ENCODE peak calls at places on chromosomes 5 and 9, in ten cellular contexts. One of them, this sample, is unnamed.

GRCh38 chr5:67306997-67307580 is 110.5 kb upstream of the CD180 start:
- DNase-seq in psoas muscle: no peak
- DNase-seq in activated CD8-positive, alpha-beta memory T cell treated with anti-CD3 and anti-CD28 coated beads for 4 hours: no peak
- DNase-seq in activated CD4-positive, alpha-beta T cell treated with anti-CD3 and anti-CD28 coated beads, Interleukin-2, amount 50 U/mL, for 48 hours: no peak
- DNase-seq in astrocyte of the hippocampus: peak; percentile 45
- DNase-seq in caudate nucleus: no peak
- DNase-seq in NCI-H748 treated with DMSO at 0.1 percent for 48 hours: no peak
- DNase-seq in nephron progenitor cell: no peak
- DNase-seq in activated T-cell treated with anti-CD3 and anti-CD28 coated beads, Interleukin-2, amount 50 U/mL, for 72 hours: no peak
- DNase-seq in Calu3: no peak
- DNase-seq in this sample: no peak

GRCh38 chr5:52282647-52283046 is 505.1 kb upstream of the ITGA1 start:
- DNase-seq in caudate nucleus: no peak
- DNase-seq in psoas muscle: no peak
- DNase-seq in activated CD8-positive, alpha-beta memory T cell treated with anti-CD3 and anti-CD28 coated beads for 4 hours: no peak
- DNase-seq in Calu3: no peak
- DNase-seq in astrocyte of the hippocampus: no peak
- DNase-seq in activated T-cell treated with anti-CD3 and anti-CD28 coated beads, Interleukin-2, amount 50 U/mL, for 72 hours: no peak
- DNase-seq in nephron progenitor cell: no peak
- DNase-seq in activated CD4-positive, alpha-beta T cell treated with anti-CD3 and anti-CD28 coated beads, Interleukin-2, amount 50 U/mL, for 48 hours: no peak
- DNase-seq in NCI-H748 treated with DMSO at 0.1 percent for 48 hours: no peak
- DNase-seq in this sample: no peak

GRCh38 chr5:29758986-29759421 is 1434.5 kb upstream of the CDH6 start:
- DNase-seq in activated CD8-positive, alpha-beta memory T cell treated with anti-CD3 and anti-CD28 coated beads for 4 hours: no peak
- DNase-seq in NCI-H748 treated with DMSO at 0.1 percent for 48 hours: no peak
- DNase-seq in Calu3: no peak
- DNase-seq in psoas muscle: no peak
- DNase-seq in nephron progenitor cell: peak; percentile 2
- DNase-seq in activated CD4-positive, alpha-beta T cell treated with anti-CD3 and anti-CD28 coated beads, Interleukin-2, amount 50 U/mL, for 48 hours: no peak
- DNase-seq in caudate nucleus: no peak
- DNase-seq in activated T-cell treated with anti-CD3 and anti-CD28 coated beads, Interleukin-2, amount 50 U/mL, for 72 hours: no peak
- DNase-seq in astrocyte of the hippocampus: peak; percentile 0
- DNase-seq in this sample: no peak

GRCh38 chr5:176780951-176781350 is 29.4 kb upstream of the UNC5A start:
- DNase-seq in caudate nucleus: no peak
- DNase-seq in Calu3: no peak
- DNase-seq in activated CD8-positive, alpha-beta memory T cell treated with anti-CD3 and anti-CD28 coated beads for 4 hours: no peak
- DNase-seq in activated CD4-positive, alpha-beta T cell treated with anti-CD3 and anti-CD28 coated beads, Interleukin-2, amount 50 U/mL, for 48 hours: no peak
- DNase-seq in psoas muscle: no peak
- DNase-seq in activated T-cell treated with anti-CD3 and anti-CD28 coated beads, Interleukin-2, amount 50 U/mL, for 72 hours: no peak
- DNase-seq in NCI-H748 treated with DMSO at 0.1 percent for 48 hours: peak; percentile 17
- DNase-seq in nephron progenitor cell: no peak
- DNase-seq in astrocyte of the hippocampus: peak; percentile 10
- DNase-seq in this sample: no peak

GRCh38 chr9:109182940-109183798 is 16.1 kb upstream of the FRRS1L start:
- DNase-seq in activated CD8-positive, alpha-beta memory T cell treated with anti-CD3 and anti-CD28 coated beads for 4 hours: no peak
- DNase-seq in activated T-cell treated with anti-CD3 and anti-CD28 coated beads, Interleukin-2, amount 50 U/mL, for 72 hours: peak; percentile 19
- DNase-seq in psoas muscle: no peak
- DNase-seq in caudate nucleus: no peak
- DNase-seq in nephron progenitor cell: peak; percentile 25
- DNase-seq in astrocyte of the hippocampus: peak; percentile 39
- DNase-seq in activated CD4-positive, alpha-beta T cell treated with anti-CD3 and anti-CD28 coated beads, Interleukin-2, amount 50 U/mL, for 48 hours: peak; percentile 23
- DNase-seq in NCI-H748 treated with DMSO at 0.1 percent for 48 hours: no peak
- DNase-seq in Calu3: peak; percentile 61
- DNase-seq in this sample: no peak

GRCh38 chr5:3185488-3185887 is 410.1 kb upstream of the IRX1 start:
- DNase-seq in psoas muscle: no peak
- DNase-seq in NCI-H748 treated with DMSO at 0.1 percent for 48 hours: no peak
- DNase-seq in astrocyte of the hippocampus: no peak
- DNase-seq in nephron progenitor cell: no peak
- DNase-seq in Calu3: no peak
- DNase-seq in caudate nucleus: no peak
- DNase-seq in activated CD4-positive, alpha-beta T cell treated with anti-CD3 and anti-CD28 coated beads, Interleukin-2, amount 50 U/mL, for 48 hours: no peak
- DNase-seq in activated CD8-positive, alpha-beta memory T cell treated with anti-CD3 and anti-CD28 coated beads for 4 hours: no peak
- DNase-seq in activated T-cell treated with anti-CD3 and anti-CD28 coated beads, Interleukin-2, amount 50 U/mL, for 72 hours: no peak
- DNase-seq in this sample: no peak

GRCh38 chr9:35548571-35548970 is 56.5 kb upstream of the TESK1 start:
- DNase-seq in activated CD4-positive, alpha-beta T cell treated with anti-CD3 and anti-CD28 coated beads, Interleukin-2, amount 50 U/mL, for 48 hours: no peak
- DNase-seq in activated T-cell treated with anti-CD3 and anti-CD28 coated beads, Interleukin-2, amount 50 U/mL, for 72 hours: no peak
- DNase-seq in NCI-H748 treated with DMSO at 0.1 percent for 48 hours: no peak
- DNase-seq in psoas muscle: no peak
- DNase-seq in astrocyte of the hippocampus: no peak
- DNase-seq in nephron progenitor cell: no peak
- DNase-seq in Calu3: no peak
- DNase-seq in activated CD8-positive, alpha-beta memory T cell treated with anti-CD3 and anti-CD28 coated beads for 4 hours: no peak
- DNase-seq in caudate nucleus: no peak
- DNase-seq in this sample: no peak

GRCh38 chr9:110148868-110149267 is 59.1 kb downstream of the C9orf152 start:
- DNase-seq in activated CD8-positive, alpha-beta memory T cell treated with anti-CD3 and anti-CD28 coated beads for 4 hours: no peak
- DNase-seq in nephron progenitor cell: no peak
- DNase-seq in astrocyte of the hippocampus: no peak
- DNase-seq in activated CD4-positive, alpha-beta T cell treated with anti-CD3 and anti-CD28 coated beads, Interleukin-2, amount 50 U/mL, for 48 hours: no peak
- DNase-seq in caudate nucleus: no peak
- DNase-seq in NCI-H748 treated with DMSO at 0.1 percent for 48 hours: no peak
- DNase-seq in Calu3: no peak
- DNase-seq in activated T-cell treated with anti-CD3 and anti-CD28 coated beads, Interleukin-2, amount 50 U/mL, for 72 hours: no peak
- DNase-seq in psoas muscle: no peak
- DNase-seq in this sample: no peak

GRCh38 chr5:181261320-181262085 is 560 bp upstream of the TRIM52 start:
- DNase-seq in psoas muscle: peak; percentile 84
- DNase-seq in NCI-H748 treated with DMSO at 0.1 percent for 48 hours: no peak
- DNase-seq in caudate nucleus: no peak
- DNase-seq in activated T-cell treated with anti-CD3 and anti-CD28 coated beads, Interleukin-2, amount 50 U/mL, for 72 hours: peak; percentile 77
- DNase-seq in activated CD4-positive, alpha-beta T cell treated with anti-CD3 and anti-CD28 coated beads, Interleukin-2, amount 50 U/mL, for 48 hours: peak; percentile 72
- DNase-seq in astrocyte of the hippocampus: peak; percentile 85
- DNase-seq in nephron progenitor cell: peak; percentile 74
- DNase-seq in Calu3: peak; percentile 72
- DNase-seq in activated CD8-positive, alpha-beta memory T cell treated with anti-CD3 and anti-CD28 coated beads for 4 hours: peak; percentile 49
- DNase-seq in this sample: peak; percentile 49

GRCh38 chr9:127707766-127708165 is 978 bp downstream of the CFAP157 start:
- DNase-seq in NCI-H748 treated with DMSO at 0.1 percent for 48 hours: no peak
- DNase-seq in caudate nucleus: no peak
- DNase-seq in activated T-cell treated with anti-CD3 and anti-CD28 coated beads, Interleukin-2, amount 50 U/mL, for 72 hours: peak; percentile 67
- DNase-seq in astrocyte of the hippocampus: no peak
- DNase-seq in activated CD8-positive, alpha-beta memory T cell treated with anti-CD3 and anti-CD28 coated beads for 4 hours: peak; percentile 24
- DNase-seq in nephron progenitor cell: no peak
- DNase-seq in psoas muscle: no peak
- DNase-seq in activated CD4-positive, alpha-beta T cell treated with anti-CD3 and anti-CD28 coated beads, Interleukin-2, amount 50 U/mL, for 48 hours: peak; percentile 19
- DNase-seq in Calu3: no peak
- DNase-seq in this sample: peak; percentile 20

GRCh38 chr9:38318755-38319495 is 73.6 kb upstream of the ALDH1B1 start:
- DNase-seq in caudate nucleus: no peak
- DNase-seq in NCI-H748 treated with DMSO at 0.1 percent for 48 hours: no peak
- DNase-seq in psoas muscle: no peak
- DNase-seq in Calu3: no peak
- DNase-seq in activated T-cell treated with anti-CD3 and anti-CD28 coated beads, Interleukin-2, amount 50 U/mL, for 72 hours: peak; percentile 16
- DNase-seq in activated CD4-positive, alpha-beta T cell treated with anti-CD3 and anti-CD28 coated beads, Interleukin-2, amount 50 U/mL, for 48 hours: no peak
- DNase-seq in nephron progenitor cell: no peak
- DNase-seq in astrocyte of the hippocampus: peak; percentile 41
- DNase-seq in activated CD8-positive, alpha-beta memory T cell treated with anti-CD3 and anti-CD28 coated beads for 4 hours: no peak
- DNase-seq in this sample: no peak

GRCh38 chr9:34983209-34983608 is 6.3 kb upstream of the DNAJB5 start:
- DNase-seq in NCI-H748 treated with DMSO at 0.1 percent for 48 hours: no peak
- DNase-seq in activated CD8-positive, alpha-beta memory T cell treated with anti-CD3 and anti-CD28 coated beads for 4 hours: no peak
- DNase-seq in astrocyte of the hippocampus: no peak
- DNase-seq in activated T-cell treated with anti-CD3 and anti-CD28 coated beads, Interleukin-2, amount 50 U/mL, for 72 hours: no peak
- DNase-seq in psoas muscle: no peak
- DNase-seq in caudate nucleus: no peak
- DNase-seq in Calu3: no peak
- DNase-seq in activated CD4-positive, alpha-beta T cell treated with anti-CD3 and anti-CD28 coated beads, Interleukin-2, amount 50 U/mL, for 48 hours: no peak
- DNase-seq in nephron progenitor cell: no peak
- DNase-seq in this sample: no peak

GRCh38 chr5:149062371-149063016 is 368 bp downstream of the SH3TC2 start:
- DNase-seq in NCI-H748 treated with DMSO at 0.1 percent for 48 hours: no peak
- DNase-seq in caudate nucleus: no peak
- DNase-seq in astrocyte of the hippocampus: peak; percentile 69
- DNase-seq in activated CD4-positive, alpha-beta T cell treated with anti-CD3 and anti-CD28 coated beads, Interleukin-2, amount 50 U/mL, for 48 hours: no peak
- DNase-seq in activated CD8-positive, alpha-beta memory T cell treated with anti-CD3 and anti-CD28 coated beads for 4 hours: no peak
- DNase-seq in nephron progenitor cell: no peak
- DNase-seq in activated T-cell treated with anti-CD3 and anti-CD28 coated beads, Interleukin-2, amount 50 U/mL, for 72 hours: no peak
- DNase-seq in Calu3: peak; percentile 79
- DNase-seq in psoas muscle: no peak
- DNase-seq in this sample: no peak

GRCh38 chr9:116271991-116272390 is 118.4 kb downstream of the PAPPA start:
- DNase-seq in activated CD4-positive, alpha-beta T cell treated with anti-CD3 and anti-CD28 coated beads, Interleukin-2, amount 50 U/mL, for 48 hours: no peak
- DNase-seq in psoas muscle: no peak
- DNase-seq in activated T-cell treated with anti-CD3 and anti-CD28 coated beads, Interleukin-2, amount 50 U/mL, for 72 hours: no peak
- DNase-seq in nephron progenitor cell: no peak
- DNase-seq in astrocyte of the hippocampus: peak; percentile 69
- DNase-seq in activated CD8-positive, alpha-beta memory T cell treated with anti-CD3 and anti-CD28 coated beads for 4 hours: no peak
- DNase-seq in caudate nucleus: no peak
- DNase-seq in NCI-H748 treated with DMSO at 0.1 percent for 48 hours: no peak
- DNase-seq in Calu3: peak; percentile 1
- DNase-seq in this sample: no peak

GRCh38 chr5:58021476-58021875 is 438.4 kb downstream of the PLK2 start:
- DNase-seq in astrocyte of the hippocampus: no peak
- DNase-seq in activated CD8-positive, alpha-beta memory T cell treated with anti-CD3 and anti-CD28 coated beads for 4 hours: no peak
- DNase-seq in Calu3: no peak
- DNase-seq in activated T-cell treated with anti-CD3 and anti-CD28 coated beads, Interleukin-2, amount 50 U/mL, for 72 hours: no peak
- DNase-seq in NCI-H748 treated with DMSO at 0.1 percent for 48 hours: no peak
- DNase-seq in activated CD4-positive, alpha-beta T cell treated with anti-CD3 and anti-CD28 coated beads, Interleukin-2, amount 50 U/mL, for 48 hours: no peak
- DNase-seq in psoas muscle: no peak
- DNase-seq in nephron progenitor cell: no peak
- DNase-seq in caudate nucleus: no peak
- DNase-seq in this sample: no peak

GRCh38 chr9:112473986-112474385 is 12.6 kb upstream of the KIAA1958 start:
- DNase-seq in NCI-H748 treated with DMSO at 0.1 percent for 48 hours: no peak
- DNase-seq in activated CD8-positive, alpha-beta memory T cell treated with anti-CD3 and anti-CD28 coated beads for 4 hours: no peak
- DNase-seq in psoas muscle: no peak
- DNase-seq in astrocyte of the hippocampus: no peak
- DNase-seq in activated CD4-positive, alpha-beta T cell treated with anti-CD3 and anti-CD28 coated beads, Interleukin-2, amount 50 U/mL, for 48 hours: no peak
- DNase-seq in Calu3: no peak
- DNase-seq in activated T-cell treated with anti-CD3 and anti-CD28 coated beads, Interleukin-2, amount 50 U/mL, for 72 hours: no peak
- DNase-seq in nephron progenitor cell: no peak
- DNase-seq in caudate nucleus: no peak
- DNase-seq in this sample: no peak

GRCh38 chr5:172943906-172944305 is 15.3 kb upstream of the RPL26L1 start:
- DNase-seq in activated CD4-positive, alpha-beta T cell treated with anti-CD3 and anti-CD28 coated beads, Interleukin-2, amount 50 U/mL, for 48 hours: no peak
- DNase-seq in Calu3: no peak
- DNase-seq in activated CD8-positive, alpha-beta memory T cell treated with anti-CD3 and anti-CD28 coated beads for 4 hours: no peak
- DNase-seq in caudate nucleus: no peak
- DNase-seq in astrocyte of the hippocampus: peak; percentile 58
- DNase-seq in psoas muscle: peak; percentile 19
- DNase-seq in NCI-H748 treated with DMSO at 0.1 percent for 48 hours: no peak
- DNase-seq in activated T-cell treated with anti-CD3 and anti-CD28 coated beads, Interleukin-2, amount 50 U/mL, for 72 hours: no peak
- DNase-seq in nephron progenitor cell: no peak
- DNase-seq in this sample: no peak

GRCh38 chr9:136365775-136366223 is 2.3 kb upstream of the DNLZ start:
- DNase-seq in activated T-cell treated with anti-CD3 and anti-CD28 coated beads, Interleukin-2, amount 50 U/mL, for 72 hours: no peak
- DNase-seq in activated CD8-positive, alpha-beta memory T cell treated with anti-CD3 and anti-CD28 coated beads for 4 hours: no peak
- DNase-seq in Calu3: no peak
- DNase-seq in caudate nucleus: no peak
- DNase-seq in nephron progenitor cell: no peak
- DNase-seq in activated CD4-positive, alpha-beta T cell treated with anti-CD3 and anti-CD28 coated beads, Interleukin-2, amount 50 U/mL, for 48 hours: no peak
- DNase-seq in NCI-H748 treated with DMSO at 0.1 percent for 48 hours: no peak
- DNase-seq in astrocyte of the hippocampus: no peak
- DNase-seq in psoas muscle: no peak
- DNase-seq in this sample: no peak

GRCh38 chr9:135093911-135094584 is 6.6 kb downstream of the OLFM1 start:
- DNase-seq in NCI-H748 treated with DMSO at 0.1 percent for 48 hours: no peak
- DNase-seq in activated T-cell treated with anti-CD3 and anti-CD28 coated beads, Interleukin-2, amount 50 U/mL, for 72 hours: no peak
- DNase-seq in nephron progenitor cell: no peak
- DNase-seq in Calu3: no peak
- DNase-seq in caudate nucleus: no peak
- DNase-seq in psoas muscle: peak; percentile 30
- DNase-seq in activated CD8-positive, alpha-beta memory T cell treated with anti-CD3 and anti-CD28 coated beads for 4 hours: no peak
- DNase-seq in astrocyte of the hippocampus: no peak
- DNase-seq in activated CD4-positive, alpha-beta T cell treated with anti-CD3 and anti-CD28 coated beads, Interleukin-2, amount 50 U/mL, for 48 hours: no peak
- DNase-seq in this sample: no peak

GRCh38 chr5:78632467-78632866 is 16.1 kb downstream of the LHFPL2 start:
- DNase-seq in activated T-cell treated with anti-CD3 and anti-CD28 coated beads, Interleukin-2, amount 50 U/mL, for 72 hours: no peak
- DNase-seq in nephron progenitor cell: no peak
- DNase-seq in astrocyte of the hippocampus: no peak
- DNase-seq in activated CD8-positive, alpha-beta memory T cell treated with anti-CD3 and anti-CD28 coated beads for 4 hours: no peak
- DNase-seq in NCI-H748 treated with DMSO at 0.1 percent for 48 hours: no peak
- DNase-seq in caudate nucleus: no peak
- DNase-seq in activated CD4-positive, alpha-beta T cell treated with anti-CD3 and anti-CD28 coated beads, Interleukin-2, amount 50 U/mL, for 48 hours: no peak
- DNase-seq in psoas muscle: no peak
- DNase-seq in Calu3: no peak
- DNase-seq in this sample: no peak

GRCh38 chr5:143820451-143820850 is 8.5 kb downstream of the HMHB1 start:
- DNase-seq in activated T-cell treated with anti-CD3 and anti-CD28 coated beads, Interleukin-2, amount 50 U/mL, for 72 hours: no peak
- DNase-seq in activated CD4-positive, alpha-beta T cell treated with anti-CD3 and anti-CD28 coated beads, Interleukin-2, amount 50 U/mL, for 48 hours: no peak
- DNase-seq in nephron progenitor cell: no peak
- DNase-seq in activated CD8-positive, alpha-beta memory T cell treated with anti-CD3 and anti-CD28 coated beads for 4 hours: no peak
- DNase-seq in astrocyte of the hippocampus: no peak
- DNase-seq in psoas muscle: no peak
- DNase-seq in NCI-H748 treated with DMSO at 0.1 percent for 48 hours: no peak
- DNase-seq in caudate nucleus: no peak
- DNase-seq in Calu3: no peak
- DNase-seq in this sample: no peak

GRCh38 chr5:643811-644271 is 31.7 kb downstream of the CEP72 start:
- DNase-seq in caudate nucleus: no peak
- DNase-seq in Calu3: no peak
- DNase-seq in activated T-cell treated with anti-CD3 and anti-CD28 coated beads, Interleukin-2, amount 50 U/mL, for 72 hours: no peak
- DNase-seq in astrocyte of the hippocampus: no peak
- DNase-seq in activated CD4-positive, alpha-beta T cell treated with anti-CD3 and anti-CD28 coated beads, Interleukin-2, amount 50 U/mL, for 48 hours: no peak
- DNase-seq in psoas muscle: peak; percentile 38
- DNase-seq in activated CD8-positive, alpha-beta memory T cell treated with anti-CD3 and anti-CD28 coated beads for 4 hours: no peak
- DNase-seq in NCI-H748 treated with DMSO at 0.1 percent for 48 hours: no peak
- DNase-seq in nephron progenitor cell: peak; percentile 24
- DNase-seq in this sample: no peak

GRCh38 chr9:109302606-109303005 is 18.3 kb downstream of the EPB41L4B start:
- DNase-seq in caudate nucleus: no peak
- DNase-seq in astrocyte of the hippocampus: no peak
- DNase-seq in Calu3: no peak
- DNase-seq in NCI-H748 treated with DMSO at 0.1 percent for 48 hours: no peak
- DNase-seq in nephron progenitor cell: no peak
- DNase-seq in activated CD8-positive, alpha-beta memory T cell treated with anti-CD3 and anti-CD28 coated beads for 4 hours: no peak
- DNase-seq in psoas muscle: no peak
- DNase-seq in activated T-cell treated with anti-CD3 and anti-CD28 coated beads, Interleukin-2, amount 50 U/mL, for 72 hours: no peak
- DNase-seq in activated CD4-positive, alpha-beta T cell treated with anti-CD3 and anti-CD28 coated beads, Interleukin-2, amount 50 U/mL, for 48 hours: no peak
- DNase-seq in this sample: no peak

GRCh38 chr5:158796812-158797497 is 302.8 kb downstream of the EBF1 start:
- DNase-seq in activated CD4-positive, alpha-beta T cell treated with anti-CD3 and anti-CD28 coated beads, Interleukin-2, amount 50 U/mL, for 48 hours: no peak
- DNase-seq in Calu3: no peak
- DNase-seq in nephron progenitor cell: no peak
- DNase-seq in astrocyte of the hippocampus: no peak
- DNase-seq in caudate nucleus: no peak
- DNase-seq in activated T-cell treated with anti-CD3 and anti-CD28 coated beads, Interleukin-2, amount 50 U/mL, for 72 hours: no peak
- DNase-seq in psoas muscle: no peak
- DNase-seq in NCI-H748 treated with DMSO at 0.1 percent for 48 hours: no peak
- DNase-seq in activated CD8-positive, alpha-beta memory T cell treated with anti-CD3 and anti-CD28 coated beads for 4 hours: no peak
- DNase-seq in this sample: no peak

GRCh38 chr5:4906821-4907220 is 233.3 kb upstream of the ADAMTS16 start:
- DNase-seq in Calu3: no peak
- DNase-seq in astrocyte of the hippocampus: peak; percentile 9
- DNase-seq in activated T-cell treated with anti-CD3 and anti-CD28 coated beads, Interleukin-2, amount 50 U/mL, for 72 hours: no peak
- DNase-seq in activated CD4-positive, alpha-beta T cell treated with anti-CD3 and anti-CD28 coated beads, Interleukin-2, amount 50 U/mL, for 48 hours: no peak
- DNase-seq in nephron progenitor cell: no peak
- DNase-seq in caudate nucleus: no peak
- DNase-seq in activated CD8-positive, alpha-beta memory T cell treated with anti-CD3 and anti-CD28 coated beads for 4 hours: no peak
- DNase-seq in psoas muscle: no peak
- DNase-seq in NCI-H748 treated with DMSO at 0.1 percent for 48 hours: no peak
- DNase-seq in this sample: no peak

GRCh38 chr5:120568716-120569115 is 104.6 kb downstream of the PRR16 start:
- DNase-seq in nephron progenitor cell: no peak
- DNase-seq in activated CD8-positive, alpha-beta memory T cell treated with anti-CD3 and anti-CD28 coated beads for 4 hours: no peak
- DNase-seq in psoas muscle: no peak
- DNase-seq in Calu3: no peak
- DNase-seq in activated CD4-positive, alpha-beta T cell treated with anti-CD3 and anti-CD28 coated beads, Interleukin-2, amount 50 U/mL, for 48 hours: no peak
- DNase-seq in caudate nucleus: no peak
- DNase-seq in NCI-H748 treated with DMSO at 0.1 percent for 48 hours: no peak
- DNase-seq in activated T-cell treated with anti-CD3 and anti-CD28 coated beads, Interleukin-2, amount 50 U/mL, for 72 hours: no peak
- DNase-seq in astrocyte of the hippocampus: peak; percentile 10
- DNase-seq in this sample: no peak

GRCh38 chr5:39274388-39275085 is 55.2 kb upstream of the FYB1 start:
- DNase-seq in Calu3: no peak
- DNase-seq in NCI-H748 treated with DMSO at 0.1 percent for 48 hours: no peak
- DNase-seq in caudate nucleus: no peak
- DNase-seq in psoas muscle: no peak
- DNase-seq in astrocyte of the hippocampus: no peak
- DNase-seq in activated CD4-positive, alpha-beta T cell treated with anti-CD3 and anti-CD28 coated beads, Interleukin-2, amount 50 U/mL, for 48 hours: no peak
- DNase-seq in activated CD8-positive, alpha-beta memory T cell treated with anti-CD3 and anti-CD28 coated beads for 4 hours: no peak
- DNase-seq in activated T-cell treated with anti-CD3 and anti-CD28 coated beads, Interleukin-2, amount 50 U/mL, for 72 hours: no peak
- DNase-seq in nephron progenitor cell: no peak
- DNase-seq in this sample: no peak

GRCh38 chr5:84119252-84119651 is 265.4 kb downstream of the EDIL3 start:
- DNase-seq in nephron progenitor cell: no peak
- DNase-seq in NCI-H748 treated with DMSO at 0.1 percent for 48 hours: no peak
- DNase-seq in activated CD8-positive, alpha-beta memory T cell treated with anti-CD3 and anti-CD28 coated beads for 4 hours: no peak
- DNase-seq in activated CD4-positive, alpha-beta T cell treated with anti-CD3 and anti-CD28 coated beads, Interleukin-2, amount 50 U/mL, for 48 hours: no peak
- DNase-seq in astrocyte of the hippocampus: no peak
- DNase-seq in activated T-cell treated with anti-CD3 and anti-CD28 coated beads, Interleukin-2, amount 50 U/mL, for 72 hours: no peak
- DNase-seq in caudate nucleus: no peak
- DNase-seq in Calu3: no peak
- DNase-seq in psoas muscle: no peak
- DNase-seq in this sample: no peak

This sample was measured in stimulated activated CD8-positive, alpha-beta memory T cell treated with anti-CD3 and anti-CD28 coated beads, Interleukin-4, amount 100 ng/mL, for 1 hour.